ENCODE peak calls at places on chromosomes 4 and X, in nine cellular contexts. Y is transverse colon, K is sigmoid colon, A is esophagus muscularis mucosa, T is A549, O is suprapubic skin, H is tibial nerve, J is H1, L is ovary. Z is an unnamed sample.

GRCh38 chrX:47448165-47448806 is 34.7 kb downstream of the ZNF41 start:
- DNase-seq in T (no peak), L (no peak), O (no peak), H (no peak), K (no peak), A (no peak), J (no peak), Y (no peak), Z (no peak)

GRCh38 chr4:147984065-147984777 is 252.3 kb downstream of the ARHGAP10 start:
- DNase-seq in H (no peak), O (no peak), T (peak; percentile 25), J (peak; percentile 67), L (no peak), A (no peak), K (no peak), Y (peak; percentile 17), Z (no peak)

GRCh38 chr4:26937136-26937535 is 76.5 kb downstream of the STIM2 start:
- DNase-seq in T (no peak), J (no peak), Y (no peak), H (no peak), L (no peak), O (no peak), K (no peak), A (no peak), Z (no peak)

GRCh38 chr4:151034829-151035228 is 19.7 kb upstream of the LRBA start:
- DNase-seq in Y (no peak), T (no peak), H (no peak), K (no peak), J (no peak), A (no peak), L (no peak), O (no peak), Z (no peak)

GRCh38 chr4:84814100-84814750 is 152.3 kb downstream of the WDFY3 start:
- DNase-seq in H (no peak), Y (no peak), K (no peak), T (peak; percentile 14), L (no peak), O (no peak), J (no peak), A (no peak), Z (peak; percentile 27)

GRCh38 chrX:79270401-79270800 is 96.7 kb downstream of the ITM2A start:
- DNase-seq in A (no peak), O (no peak), J (peak; percentile 43), Y (peak; percentile 54), K (no peak), T (no peak), H (no peak), L (no peak), Z (peak; percentile 31)

GRCh38 chrX:11629593-11630211 is 36.0 kb downstream of the ARHGAP6 start:
- DNase-seq in H (peak; percentile 11), A (no peak), O (no peak), K (peak; percentile 80), L (peak; percentile 36), T (no peak), Y (no peak), J (no peak), Z (no peak)

GRCh38 chr4:8118531-8118930 is 40.1 kb downstream of the ABLIM2 start:
- DNase-seq in T (no peak), O (no peak), Y (no peak), J (no peak), H (no peak), L (no peak), A (no peak), K (no peak), Z (no peak)

GRCh38 chr4:150131581-150132228 is 53.5 kb downstream of the DCLK2 start:
- DNase-seq in J (no peak), H (no peak), A (no peak), T (no peak), O (no peak), L (no peak), Y (no peak), K (no peak), Z (no peak)

GRCh38 chrX:66751136-66751782 is 112.4 kb upstream of the EDA2R start:
- DNase-seq in Y (no peak), L (no peak), K (no peak), A (no peak), H (no peak), T (no peak), J (no peak), O (no peak), Z (no peak)

GRCh38 chr4:183205682-183206081 is 106.6 kb downstream of the WWC2 start:
- DNase-seq in A (no peak), H (no peak), J (no peak), Y (no peak), T (no peak), O (no peak), K (no peak), L (no peak), Z (no peak)

GRCh38 chr4:135476272-135476671 is 1274.7 kb upstream of the PABPC4L start:
- DNase-seq in K (no peak), Y (no peak), J (no peak), T (no peak), H (no peak), L (no peak), O (no peak), A (no peak), Z (no peak)

GRCh38 chrX:133838761-133839676 is 146.4 kb downstream of the GPC3 start:
- DNase-seq in L (no peak), H (no peak), J (peak; percentile 66), T (peak; percentile 15), O (no peak), K (no peak), Y (peak; percentile 17), A (no peak), Z (no peak)

DNA sequence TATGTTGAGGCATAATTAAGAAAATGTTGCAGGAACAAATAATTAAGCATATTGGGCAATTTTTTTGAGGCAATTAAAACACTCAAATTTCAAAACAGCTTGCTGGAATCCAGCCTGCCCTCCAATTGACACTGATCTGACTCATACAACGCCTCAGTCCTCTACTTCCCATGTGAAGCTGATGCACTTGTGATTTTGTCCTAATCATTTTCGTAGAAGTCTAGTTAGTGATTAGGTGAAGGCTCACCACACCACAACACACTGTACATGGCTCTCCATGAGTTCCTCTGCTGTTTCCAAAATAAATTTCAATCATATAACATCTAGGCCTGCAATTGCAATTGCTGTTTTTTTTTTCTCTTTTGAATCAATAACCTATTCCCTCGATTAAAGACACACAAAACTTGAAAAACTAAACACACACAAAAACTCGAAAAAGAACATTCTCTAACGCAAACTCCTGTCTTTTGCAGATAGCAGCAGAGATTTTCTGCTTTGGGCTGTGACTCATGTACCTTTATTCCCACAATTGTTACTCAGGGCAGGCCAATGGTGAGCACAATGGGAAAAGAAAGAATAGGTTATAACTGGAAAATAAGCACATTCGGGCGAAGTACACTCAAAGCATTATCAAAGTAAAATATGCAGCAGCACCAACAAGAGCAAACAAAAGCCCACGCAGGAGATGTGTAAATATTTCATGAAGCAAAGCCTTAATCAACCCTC is 1.7 kb downstream of the GPRIN3 start:
- DNase-seq in K (no peak), H (no peak), Y (no peak), O (no peak), A (no peak), J (no peak), L (no peak), T (no peak), Z (no peak)
- TF ChIP-seq EP300 in K (no peak), H (no peak), Y (no peak), O (no peak), A (no peak), J (no peak), L (no peak), T (no peak), Z (no peak)

DNA sequence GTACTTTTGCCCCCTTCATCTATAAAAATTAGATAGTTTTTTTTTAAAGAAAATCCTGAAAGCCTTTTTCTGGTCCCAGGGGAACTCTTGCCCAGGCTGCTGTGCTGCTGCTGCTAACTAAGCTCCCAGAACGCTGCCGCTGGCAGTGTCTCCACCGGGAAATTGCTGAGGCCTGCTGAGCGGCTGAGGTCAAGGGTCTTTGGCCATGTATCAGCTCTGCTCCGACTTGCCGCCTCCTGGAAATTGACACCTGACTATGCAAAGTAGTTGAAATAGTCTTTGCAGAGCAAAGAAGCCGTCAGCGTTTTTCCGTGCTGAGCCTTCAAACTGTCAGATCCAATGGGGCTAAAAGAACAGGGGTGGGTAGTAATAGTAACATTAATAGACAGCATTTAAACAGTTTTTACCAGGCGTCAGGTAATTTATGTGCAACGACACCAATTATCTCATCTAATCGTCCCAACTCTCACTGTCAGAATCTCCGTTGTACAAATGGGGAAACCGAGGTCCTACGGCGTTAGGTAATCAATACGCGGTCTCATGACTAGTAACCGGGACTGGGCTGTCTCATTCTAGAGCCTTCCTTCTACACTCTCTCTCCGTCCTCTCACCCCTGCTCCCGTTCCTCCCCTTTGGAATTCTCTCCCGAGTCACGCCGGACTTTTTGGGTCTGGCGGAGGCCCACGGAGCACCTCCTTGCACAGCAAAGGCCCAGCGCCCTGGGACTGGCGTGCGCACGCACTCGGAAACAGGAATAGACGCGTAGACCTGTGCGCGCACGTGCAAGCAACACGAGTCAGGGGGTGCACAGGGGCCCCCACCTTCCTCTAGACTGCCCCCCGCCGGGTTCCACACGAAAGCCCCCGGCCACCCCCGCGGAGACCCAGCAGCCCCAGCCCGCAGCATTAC is 595 bp downstream of the QDPR start:
- DNase-seq in A (no peak), O (peak; percentile 75), J (peak; percentile 68), Y (peak; percentile 62), T (peak; percentile 28), L (peak; percentile 77), H (peak; percentile 19), K (peak; percentile 85), Z (peak; percentile 64)
- TF ChIP-seq EP300 in A (no peak), O (no peak), J (no peak), Y (no peak), T (no peak), L (no peak), H (no peak), K (no peak), Z (no peak)

DNA sequence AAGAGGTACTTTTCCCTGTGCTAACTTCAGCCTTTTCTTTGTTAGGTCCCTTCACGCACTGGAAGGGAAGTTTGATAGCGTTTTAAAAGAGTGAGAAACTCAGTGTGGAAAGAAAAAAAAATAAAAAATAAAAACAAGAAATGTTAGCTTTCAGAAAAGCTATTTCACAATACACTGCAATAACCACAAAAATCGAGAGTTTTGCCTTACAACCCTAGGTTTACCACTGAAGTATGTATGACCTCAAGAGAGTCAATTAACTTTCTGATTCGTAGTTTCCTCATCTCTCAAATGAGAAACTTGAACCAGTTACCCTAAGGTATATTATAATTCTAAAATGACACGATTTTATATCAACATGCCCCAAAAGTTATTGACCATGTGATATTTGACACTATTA is 93.9 kb upstream of the JADE1 start:
- DNase-seq in T (no peak), Y (no peak), A (no peak), O (no peak), J (no peak), H (no peak), K (no peak), L (no peak), Z (no peak)
- TF ChIP-seq EP300 in T (no peak), Y (no peak), A (no peak), O (no peak), J (no peak), H (no peak), K (no peak), L (no peak), Z (no peak)

DNA sequence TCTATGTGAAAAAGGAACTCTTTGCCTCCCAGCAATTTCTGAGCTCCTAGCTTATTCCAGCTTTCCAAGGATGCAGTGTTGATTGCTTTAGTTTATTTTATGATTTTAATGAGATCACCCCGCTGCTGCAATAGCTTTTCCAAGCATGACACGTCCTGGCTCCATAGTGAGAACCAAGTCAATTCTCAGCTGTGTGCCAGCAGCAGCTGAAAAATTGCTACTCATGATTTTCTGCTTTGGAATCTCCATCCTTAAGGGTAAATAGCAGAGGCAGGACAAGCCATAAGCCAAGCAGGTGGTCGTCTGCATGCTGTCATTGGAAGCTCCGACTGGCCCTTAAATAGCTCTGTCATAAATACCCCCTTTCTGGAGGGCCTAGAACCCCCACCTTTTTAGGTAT is 64.5 kb downstream of the FTHL17 start:
- DNase-seq in A (no peak), H (no peak), O (no peak), L (no peak), J (no peak), K (no peak), T (no peak), Y (no peak), Z (no peak)
- TF ChIP-seq EP300 in A (no peak), H (no peak), O (no peak), L (no peak), J (no peak), K (no peak), T (no peak), Y (no peak), Z (no peak)

Z was measured in stomach.